ENCODE peak calls at places on chromosomes 5 and 9, in five cellular contexts. R is H9, E is neural crest cell, J is astrocyte of the spinal cord, I is ascending aorta. M is an unnamed sample.

GRCh38 chr5:31719988-31720387 is 81.1 kb downstream of the PDZD2 start:
- DNase-seq in J (no peak), I (no peak), R (no peak), E (no peak), M (no peak)

GRCh38 chr5:168479166-168479565 is 7.1 kb upstream of the RARS1 start:
- DNase-seq in J (no peak), R (no peak), I (no peak), E (no peak), M (no peak)

GRCh38 chr9:19193029-19193324 is 37.5 kb upstream of the DENND4C start:
- DNase-seq in I (no peak), R (no peak), E (no peak), J (no peak), M (no peak)

GRCh38 chr9:132268725-132269352 is 85.9 kb downstream of the SETX start:
- DNase-seq in E (peak), I (peak), J (peak), R (peak), M (peak)

GRCh38 chr5:15694694-15695093 is 194.7 kb downstream of the FBXL7 start:
- DNase-seq in J (peak), E (no peak), R (no peak), I (no peak), M (no peak)

GRCh38 chr5:68727931-68728330 is 365.9 kb upstream of the SLC30A5 start:
- DNase-seq in J (no peak), E (no peak), I (no peak), R (no peak), M (no peak)

GRCh38 chr9:126956929-126957686 is 42.5 kb downstream of the RALGPS1 start:
- DNase-seq in I (no peak), E (no peak), R (no peak), J (peak), M (no peak)

GRCh38 chr9:32344551-32345182 is 39.8 kb upstream of the ACO1 start:
- DNase-seq in I (no peak), E (no peak), R (peak), J (peak), M (no peak)

GRCh38 chr5:103487253-103487652 is 75.3 kb downstream of the NUDT12 start:
- DNase-seq in I (no peak), E (no peak), R (no peak), J (peak), M (no peak)

GRCh38 chr5:31889131-31889561 is 250.2 kb downstream of the PDZD2 start:
- DNase-seq in J (no peak), E (no peak), I (no peak), R (peak), M (no peak)

GRCh38 chr5:60961685-60962084 is 16.7 kb downstream of the NDUFAF2 start:
- DNase-seq in J (peak), E (no peak), R (no peak), I (no peak), M (no peak)

GRCh38 chr9:128276574-128277270 is 646 bp downstream of the SWI5 start:
- DNase-seq in E (no peak), R (peak), I (peak), J (peak), M (no peak)

GRCh38 chr5:40879163-40879942 is 29.9 kb upstream of the C7 start:
- DNase-seq in R (no peak), I (no peak), J (peak), E (no peak), M (no peak)

GRCh38 chr9:15187589-15187988 is 119.4 kb downstream of the TTC39B start:
- DNase-seq in J (no peak), I (no peak), E (no peak), R (no peak), M (no peak)

GRCh38 chr9:137277329-137278041 is at the start of gene TOR4A:
- DNase-seq in J (peak), E (no peak), I (peak), R (peak), M (peak)

GRCh38 chr5:107134931-107135330 is 535.8 kb downstream of the EFNA5 start:
- DNase-seq in J (no peak), E (no peak), R (no peak), I (no peak), M (no peak)

GRCh38 chr5:59548807-59549357 is 344.6 kb downstream of the PDE4D start:
- DNase-seq in E (no peak), I (no peak), J (no peak), R (no peak), M (no peak)

GRCh38 chr5:72557576-72558336 is 50.5 kb upstream of the ZNF366 start:
- DNase-seq in E (no peak), I (no peak), J (no peak), R (no peak), M (no peak)

GRCh38 chr5:55035480-55035879 is 11.4 kb downstream of the GZMK start:
- DNase-seq in J (no peak), E (no peak), I (no peak), R (no peak), M (no peak)

GRCh38 chr5:137144656-137145055 is 354.5 kb downstream of the SPOCK1 start:
- DNase-seq in R (no peak), I (no peak), E (no peak), J (no peak), M (no peak)

GRCh38 chr5:133081716-133082115 is 29.9 kb downstream of the HSPA4 start:
- DNase-seq in I (no peak), J (no peak), R (no peak), E (no peak), M (no peak)

GRCh38 chr5:103410174-103410573 is 151.6 kb downstream of the MACIR start:
- DNase-seq in I (no peak), E (no peak), J (no peak), R (no peak), M (no peak)

GRCh38 chr5:40599676-40600075 is 80.0 kb upstream of the PTGER4 start:
- DNase-seq in R (no peak), J (no peak), E (no peak), I (no peak), M (no peak)

GRCh38 chr9:114742947-114743346 is 61.0 kb upstream of the TEX48 start:
- DNase-seq in R (no peak), I (no peak), E (no peak), J (no peak), M (no peak)

GRCh38 chr9:136626066-136626725 is 36.5 kb upstream of the EGFL7 start:
- DNase-seq in I (no peak), R (no peak), E (no peak), J (no peak), M (no peak)

GRCh38 chr9:113519401-113520108 is 56.0 kb downstream of the RGS3 start:
- DNase-seq in R (no peak), J (peak), I (no peak), E (no peak), M (no peak)

GRCh38 chr9:2620876-2621677 is 510 bp upstream of the VLDLR start:
- DNase-seq in E (peak), R (peak), I (peak), J (peak), M (peak)

GRCh38 chr9:105064248-105065118 is 136.5 kb upstream of the ABCA1 start:
- DNase-seq in I (peak), J (peak), R (peak), E (peak), M (peak)

GRCh38 chr5:6525910-6526309 is 77.3 kb downstream of the UBE2QL1 start:
- DNase-seq in R (peak), J (no peak), I (no peak), E (peak), M (no peak)

GRCh38 chr9:38075272-38075671 is 6.2 kb upstream of the SHB start:
- DNase-seq in R (peak), I (no peak), J (no peak), E (no peak), M (no peak)

DNA sequence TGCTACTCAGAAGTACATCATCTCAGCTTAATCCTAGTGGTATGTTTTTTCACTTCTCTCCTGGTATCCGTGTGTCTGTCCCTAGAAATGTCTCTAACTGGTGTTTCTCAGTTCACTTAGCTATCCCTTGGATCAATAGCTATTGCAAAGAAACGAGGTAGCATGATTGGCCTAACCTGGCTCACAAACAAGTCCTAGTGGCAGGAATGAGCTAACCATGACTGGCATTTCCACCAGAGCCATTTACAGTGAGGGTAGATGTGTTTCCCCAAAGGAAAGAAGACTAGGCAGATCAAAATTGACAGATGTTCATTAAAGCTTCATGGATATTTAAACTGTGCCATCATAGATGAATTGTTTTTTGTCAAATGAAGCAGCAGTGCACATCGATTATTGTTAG is 82.5 kb downstream of the PALM2AKAP2 start:
- DNase-seq in R (no peak), J (no peak), I (no peak), E (no peak), M (no peak)
- TF ChIP-seq CTCF in R (peak), J (no peak), I (no peak), E (no peak), M (no peak)

DNA sequence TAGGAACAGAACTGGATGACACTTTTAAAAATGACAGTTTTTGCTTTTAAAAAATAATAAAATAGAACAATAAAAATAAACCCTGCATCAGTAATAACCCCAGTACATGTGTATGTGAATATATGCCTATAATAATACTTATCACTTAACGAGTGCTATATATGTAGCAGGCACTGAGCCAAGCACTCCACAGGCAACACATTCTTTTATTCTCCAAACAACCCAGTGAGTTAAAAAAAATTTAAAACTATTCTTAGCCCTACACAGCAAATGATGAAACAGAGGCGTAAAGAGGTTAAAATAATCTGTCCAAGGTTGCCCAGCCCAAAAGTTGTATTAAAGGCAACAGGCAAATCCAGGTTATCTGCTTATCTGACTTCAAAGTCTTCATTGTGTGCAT is 124.5 kb upstream of the SMIM23 start:
- DNase-seq in I (no peak), J (peak), E (no peak), R (no peak), M (no peak)
- TF ChIP-seq CTCF in I (no peak), J (no peak), E (no peak), R (no peak), M (no peak)

GRCh38 chr5:177369050-177369912 is 11.6 kb downstream of the RGS14 start:
- DNase-seq in R (no peak), E (peak), I (no peak), J (no peak), M (no peak)

GRCh38 chr5:177371705-177372533 is 12.3 kb upstream of the SLC34A1 start:
- DNase-seq in E (no peak), J (no peak), I (no peak), R (no peak), M (no peak)

GRCh38 chr5:177369913-177370487 is 12.3 kb downstream of the RGS14 start:
- DNase-seq in J (no peak), E (no peak), R (no peak), I (no peak), M (no peak)

GRCh38 chr5:177371120-177371537 is 13.1 kb upstream of the SLC34A1 start:
- DNase-seq in E (no peak), I (no peak), R (no peak), J (no peak), M (no peak)

DNA sequence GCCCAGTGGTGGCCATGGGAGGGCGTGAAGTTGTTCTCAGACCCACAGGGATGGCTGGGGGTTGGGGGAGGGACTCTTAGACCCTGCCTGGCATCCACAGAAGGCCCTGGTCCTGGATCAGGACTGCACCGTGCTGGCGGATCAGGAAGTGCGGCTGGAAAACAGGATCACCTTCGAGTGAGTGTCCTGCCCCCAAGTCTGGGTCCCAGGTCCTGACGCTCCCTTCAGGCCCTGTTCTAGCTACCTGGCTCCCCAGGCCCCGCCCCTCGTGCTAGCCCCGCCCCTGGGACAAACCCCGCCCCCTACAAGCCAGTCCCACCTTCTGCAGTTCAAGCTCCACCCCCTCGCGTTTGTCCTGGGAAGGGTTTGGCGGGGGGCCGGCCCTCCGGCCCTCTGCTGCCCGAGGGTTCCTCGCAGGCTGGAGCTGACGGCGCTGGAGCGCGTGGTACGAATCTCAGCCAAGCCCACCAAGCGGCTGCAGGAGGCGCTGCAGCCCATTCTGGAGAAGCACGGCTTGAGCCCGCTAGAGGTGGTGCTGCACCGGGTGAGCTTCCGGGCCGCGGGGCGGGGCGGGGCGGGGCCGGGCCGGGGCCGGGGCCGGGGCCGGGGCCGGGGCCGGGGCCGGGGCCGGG is 12.9 kb downstream of the RGS14 start:
- DNase-seq in R (peak), E (peak), I (peak), J (peak), M (no peak)
- TF ChIP-seq CTCF in R (peak), E (peak), I (peak), J (peak), M (no peak)

DNA sequence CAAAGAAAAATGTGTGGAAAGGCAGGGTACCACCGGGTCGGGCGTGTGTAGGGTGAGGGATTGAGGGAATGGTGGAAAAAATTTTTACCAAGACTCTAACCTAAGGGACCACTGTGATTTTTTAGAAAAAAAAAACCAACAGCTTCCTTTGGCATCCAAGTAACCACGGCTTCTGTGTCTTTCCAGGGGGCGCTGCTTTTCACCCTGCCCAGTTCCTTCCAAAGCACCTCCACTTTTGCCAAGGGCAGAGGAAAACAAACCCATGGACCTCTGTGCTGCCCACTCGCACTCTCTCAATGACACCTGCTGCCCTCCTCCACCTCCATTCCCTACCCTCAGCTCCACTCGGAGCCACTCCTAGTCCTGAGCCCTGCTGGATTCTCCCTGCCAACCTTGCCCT is 381.0 kb downstream of the ENC1 start:
- DNase-seq in R (peak), J (no peak), E (no peak), I (no peak), M (no peak)
- TF ChIP-seq CTCF in R (peak), J (no peak), E (no peak), I (no peak), M (no peak)

GRCh38 chr9:120531683-120532300 is 48.2 kb downstream of the CDK5RAP2 start:
- DNase-seq in J (peak), I (no peak), R (peak), E (no peak), M (no peak)
- TF ChIP-seq CTCF in J (peak), I (no peak), R (peak), E (peak), M (no peak)

GRCh38 chr5:65926276-65926761 is at the start of gene ERBIN:
- DNase-seq in E (peak), J (peak), R (peak), I (peak), M (peak)

GRCh38 chr5:65925094-65925600 is 1.2 kb upstream of the ERBIN start:
- DNase-seq in I (peak), R (peak), J (peak), E (no peak), M (peak)

GRCh38 chr5:65924366-65925093 is 1.8 kb upstream of the ERBIN start:
- DNase-seq in R (no peak), E (peak), I (no peak), J (peak), M (no peak)

GRCh38 chr5:65926893-65927292 is 518 bp downstream of the ERBIN start:
- DNase-seq in I (no peak), R (no peak), E (no peak), J (peak), M (no peak)

DNA sequence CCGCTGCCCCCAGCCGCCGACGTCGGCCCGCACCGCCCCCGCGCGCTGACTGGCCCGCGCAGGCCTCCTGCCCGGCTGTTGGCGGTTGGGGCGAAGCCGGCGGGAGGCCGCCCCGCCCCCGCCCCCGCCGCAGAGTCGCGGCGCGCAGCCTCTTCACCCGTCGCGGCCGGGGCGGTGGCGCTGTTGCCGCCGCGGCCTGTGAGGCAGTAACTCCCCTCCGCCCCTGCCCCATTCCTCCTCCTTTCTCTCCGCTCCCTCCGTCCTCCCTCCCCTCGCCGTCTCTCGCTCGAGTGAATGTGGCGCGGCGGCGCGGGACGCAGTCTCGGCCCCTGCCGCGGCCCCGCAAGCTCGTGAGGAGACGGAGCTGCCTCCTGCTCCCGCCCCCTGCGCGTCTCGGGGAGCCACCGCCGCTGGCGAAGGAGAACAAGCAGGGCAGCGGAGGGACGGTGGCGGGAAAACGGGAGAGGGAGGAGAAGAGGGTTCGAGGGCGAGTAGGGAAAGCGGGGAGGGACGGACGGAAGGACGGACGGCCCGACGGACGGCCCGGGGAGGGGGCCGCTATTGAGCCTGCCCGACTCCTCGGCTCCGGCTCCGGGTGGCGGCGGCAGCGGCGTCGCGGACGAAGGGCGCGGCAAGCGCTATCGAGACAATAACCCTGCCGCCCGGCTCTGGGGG is 637 bp upstream of the ERBIN start:
- DNase-seq in I (peak), E (peak), J (peak), R (peak), M (peak)
- TF ChIP-seq CTCF in I (peak), E (peak), J (peak), R (peak), M (no peak)

DNA sequence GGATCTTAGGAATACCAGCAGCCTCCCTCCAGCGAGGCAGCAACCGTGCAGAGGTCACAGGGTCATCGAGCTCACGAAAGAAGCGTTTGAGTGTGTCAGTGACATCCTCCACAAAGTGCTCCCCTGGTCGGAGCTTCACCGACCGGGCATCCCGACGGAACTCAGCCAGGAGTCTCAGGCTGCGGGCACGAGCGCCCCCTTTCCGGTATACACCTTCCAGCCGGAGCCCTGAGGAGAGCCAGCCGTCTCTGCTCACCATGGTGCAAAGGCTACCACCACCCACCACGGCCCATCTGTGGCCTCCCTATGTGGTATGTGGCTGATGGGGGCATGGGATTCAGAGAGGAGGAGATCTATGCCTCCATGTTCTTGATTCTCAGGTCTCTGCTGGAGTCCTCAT is 10.8 kb upstream of the FCHSD1 start:
- DNase-seq in J (no peak), E (no peak), R (no peak), I (no peak), M (no peak)
- TF ChIP-seq CTCF in J (no peak), E (no peak), R (no peak), I (no peak), M (no peak)

GRCh38 chr9:130295945-130296782 is 30.6 kb downstream of the HMCN2 start:
- DNase-seq in E (no peak), R (no peak), I (no peak), J (no peak), M (no peak)
- TF ChIP-seq CTCF in E (no peak), R (no peak), I (no peak), J (no peak), M (no peak)

M was measured in omental fat pad.